ENCODE peak calls at places on chromosomes 5 and 9, in four cellular contexts. One of them, this sample, is unnamed.

GRCh38 chr9:93820667-93821306 is 134.4 kb downstream of the BARX1 start:
- DNase-seq in sigmoid colon: no peak
- DNase-seq in ACHN: no peak
- DNase-seq in foreskin fibroblast: no peak
- DNase-seq in this sample: peak; percentile 32

GRCh38 chr5:181124526-181124925 is 6.4 kb downstream of the OR2V1 start:
- DNase-seq in sigmoid colon: peak; percentile 21
- DNase-seq in ACHN: no peak
- DNase-seq in foreskin fibroblast: no peak
- DNase-seq in this sample: no peak

GRCh38 chr9:4421847-4422246 is 68.4 kb upstream of the SLC1A1 start:
- DNase-seq in sigmoid colon: no peak
- DNase-seq in ACHN: no peak
- DNase-seq in foreskin fibroblast: no peak
- DNase-seq in this sample: no peak

GRCh38 chr5:34847056-34847455 is 8.1 kb downstream of the TTC23L start:
- DNase-seq in sigmoid colon: no peak
- DNase-seq in ACHN: no peak
- DNase-seq in foreskin fibroblast: no peak
- DNase-seq in this sample: no peak

GRCh38 chr5:61538722-61539501 is 206.9 kb downstream of the ZSWIM6 start:
- DNase-seq in sigmoid colon: no peak
- DNase-seq in ACHN: no peak
- DNase-seq in foreskin fibroblast: no peak
- DNase-seq in this sample: no peak

GRCh38 chr5:3002230-3002629 is 250.8 kb upstream of the IRX2 start:
- DNase-seq in sigmoid colon: no peak
- DNase-seq in ACHN: no peak
- DNase-seq in foreskin fibroblast: no peak
- DNase-seq in this sample: no peak

GRCh38 chr9:12094051-12094450 is 599.1 kb upstream of the TYRP1 start:
- DNase-seq in sigmoid colon: no peak
- DNase-seq in ACHN: no peak
- DNase-seq in foreskin fibroblast: no peak
- DNase-seq in this sample: no peak

GRCh38 chr5:178590141-178590923 is at the start of gene COL23A1:
- DNase-seq in sigmoid colon: peak; percentile 77
- DNase-seq in ACHN: peak; percentile 41
- DNase-seq in foreskin fibroblast: peak; percentile 37
- DNase-seq in this sample: no peak

GRCh38 chr5:79408028-79408427 is 105.9 kb downstream of the HOMER1 start:
- DNase-seq in sigmoid colon: no peak
- DNase-seq in ACHN: no peak
- DNase-seq in foreskin fibroblast: no peak
- DNase-seq in this sample: no peak

GRCh38 chr9:112112519-112112918 is 62.6 kb downstream of the SUSD1 start:
- DNase-seq in sigmoid colon: no peak
- DNase-seq in ACHN: peak; percentile 62
- DNase-seq in foreskin fibroblast: peak; percentile 75
- DNase-seq in this sample: peak; percentile 68

GRCh38 chr9:98365227-98365669 is 109.8 kb upstream of the TBC1D2 start:
- DNase-seq in sigmoid colon: no peak
- DNase-seq in ACHN: peak; percentile 22
- DNase-seq in foreskin fibroblast: no peak
- DNase-seq in this sample: no peak

GRCh38 chr5:126002222-126002897 is 420.8 kb upstream of the GRAMD2B start:
- DNase-seq in sigmoid colon: no peak
- DNase-seq in ACHN: peak; percentile 83
- DNase-seq in foreskin fibroblast: peak; percentile 88
- DNase-seq in this sample: no peak

GRCh38 chr9:128733256-128733655 is 9.3 kb upstream of the ZDHHC12 start:
- DNase-seq in sigmoid colon: peak; percentile 75
- DNase-seq in ACHN: peak; percentile 93
- DNase-seq in foreskin fibroblast: peak; percentile 58
- DNase-seq in this sample: peak; percentile 20

GRCh38 chr9:127763918-127764384 is 14.5 kb downstream of the SH2D3C start:
- DNase-seq in sigmoid colon: no peak
- DNase-seq in ACHN: no peak
- DNase-seq in foreskin fibroblast: no peak
- DNase-seq in this sample: no peak

GRCh38 chr9:14346826-14347407 is 33.0 kb upstream of the NFIB start:
- DNase-seq in sigmoid colon: no peak
- DNase-seq in ACHN: no peak
- DNase-seq in foreskin fibroblast: no peak
- DNase-seq in this sample: no peak

GRCh38 chr9:68872026-68872501 is 141.8 kb downstream of the PRKACG start:
- DNase-seq in sigmoid colon: no peak
- DNase-seq in ACHN: no peak
- DNase-seq in foreskin fibroblast: no peak
- DNase-seq in this sample: no peak

GRCh38 chr5:54347221-54347865 is 37.0 kb upstream of the ARL15 start:
- DNase-seq in sigmoid colon: no peak
- DNase-seq in ACHN: no peak
- DNase-seq in foreskin fibroblast: no peak
- DNase-seq in this sample: no peak

GRCh38 chr9:6024035-6024554 is 8.7 kb upstream of the RANBP6 start:
- DNase-seq in sigmoid colon: no peak
- DNase-seq in ACHN: peak; percentile 33
- DNase-seq in foreskin fibroblast: no peak
- DNase-seq in this sample: no peak

GRCh38 chr5:141508808-141509611 is 20.1 kb downstream of the PCDHGC5 start:
- DNase-seq in sigmoid colon: peak; percentile 90
- DNase-seq in ACHN: peak; percentile 81
- DNase-seq in foreskin fibroblast: peak; percentile 96
- DNase-seq in this sample: peak; percentile 66

GRCh38 chr5:6190838-6191237 is 187.5 kb downstream of the MED10 start:
- DNase-seq in sigmoid colon: no peak
- DNase-seq in ACHN: no peak
- DNase-seq in foreskin fibroblast: no peak
- DNase-seq in this sample: peak; percentile 32

GRCh38 chr9:124886866-124887492 is 25.0 kb downstream of the ARPC5L start:
- DNase-seq in sigmoid colon: no peak
- DNase-seq in ACHN: no peak
- DNase-seq in foreskin fibroblast: no peak
- DNase-seq in this sample: no peak